ENCODE peak calls at places on chromosomes 1 and 21, in ten cellular contexts. One of them, this sample, is unnamed.
A peak's percentile ranks its signal among the peaks of the same experiment; 100 is the strongest.

GRCh38 chr1:9689971-9690381 is 38.4 kb downstream of the PIK3CD start:
- DNase-seq in colonic mucosa: peak; percentile 39
- DNase-seq in lung: no peak
- DNase-seq in neural progenitor cell: peak; percentile 80
- DNase-seq in SJCRH30: peak; percentile 45
- DNase-seq in endodermal cell: peak; percentile 85
- DNase-seq in MM.1S: no peak
- DNase-seq in cardiac muscle cell: peak; percentile 30
- DNase-seq in prostate gland: peak; percentile 15
- DNase-seq in effector memory CD4-positive, alpha-beta T cell: no peak
- DNase-seq in this sample: no peak

GRCh38 chr1:212428496-212428895 is 4.2 kb upstream of the NENF start:
- DNase-seq in prostate gland: no peak
- DNase-seq in neural progenitor cell: no peak
- DNase-seq in endodermal cell: no peak
- DNase-seq in MM.1S: no peak
- DNase-seq in effector memory CD4-positive, alpha-beta T cell: no peak
- DNase-seq in colonic mucosa: no peak
- DNase-seq in cardiac muscle cell: peak; percentile 16
- DNase-seq in lung: no peak
- DNase-seq in SJCRH30: no peak
- DNase-seq in this sample: no peak

GRCh38 chr1:161122967-161123366 is 5.1 kb downstream of the NIT1 start:
- DNase-seq in neural progenitor cell: no peak
- DNase-seq in lung: no peak
- DNase-seq in endodermal cell: no peak
- DNase-seq in prostate gland: no peak
- DNase-seq in SJCRH30: no peak
- DNase-seq in MM.1S: no peak
- DNase-seq in cardiac muscle cell: no peak
- DNase-seq in effector memory CD4-positive, alpha-beta T cell: no peak
- DNase-seq in colonic mucosa: no peak
- DNase-seq in this sample: no peak

GRCh38 chr21:30256100-30256499 is 26.6 kb downstream of the KRTAP24-1 start:
- DNase-seq in colonic mucosa: peak; percentile 58
- DNase-seq in MM.1S: no peak
- DNase-seq in endodermal cell: no peak
- DNase-seq in cardiac muscle cell: no peak
- DNase-seq in neural progenitor cell: no peak
- DNase-seq in prostate gland: peak; percentile 25
- DNase-seq in lung: no peak
- DNase-seq in effector memory CD4-positive, alpha-beta T cell: no peak
- DNase-seq in SJCRH30: no peak
- DNase-seq in this sample: no peak

GRCh38 chr1:94909486-94909885 is 17.4 kb downstream of the CNN3 start:
- DNase-seq in prostate gland: no peak
- DNase-seq in neural progenitor cell: peak; percentile 54
- DNase-seq in endodermal cell: peak; percentile 58
- DNase-seq in colonic mucosa: no peak
- DNase-seq in effector memory CD4-positive, alpha-beta T cell: no peak
- DNase-seq in lung: no peak
- DNase-seq in MM.1S: no peak
- DNase-seq in SJCRH30: peak; percentile 66
- DNase-seq in cardiac muscle cell: no peak
- DNase-seq in this sample: no peak

GRCh38 chr1:109864960-109865611 is 45.6 kb upstream of the CSF1 start:
- DNase-seq in endodermal cell: no peak
- DNase-seq in cardiac muscle cell: peak; percentile 93
- DNase-seq in MM.1S: no peak
- DNase-seq in neural progenitor cell: peak; percentile 16
- DNase-seq in lung: no peak
- DNase-seq in colonic mucosa: no peak
- DNase-seq in prostate gland: no peak
- DNase-seq in effector memory CD4-positive, alpha-beta T cell: no peak
- DNase-seq in SJCRH30: no peak
- DNase-seq in this sample: no peak

GRCh38 chr1:161099090-161099802 is 1.1 kb downstream of the KLHDC9 start:
- DNase-seq in prostate gland: no peak
- DNase-seq in endodermal cell: peak; percentile 31
- DNase-seq in cardiac muscle cell: no peak
- DNase-seq in neural progenitor cell: no peak
- DNase-seq in colonic mucosa: no peak
- DNase-seq in MM.1S: no peak
- DNase-seq in lung: no peak
- DNase-seq in SJCRH30: no peak
- DNase-seq in effector memory CD4-positive, alpha-beta T cell: no peak
- DNase-seq in this sample: no peak

GRCh38 chr1:168387781-168388760 is 107.4 kb downstream of the TBX19 start:
- DNase-seq in effector memory CD4-positive, alpha-beta T cell: no peak
- DNase-seq in prostate gland: no peak
- DNase-seq in colonic mucosa: no peak
- DNase-seq in endodermal cell: peak; percentile 55
- DNase-seq in SJCRH30: no peak
- DNase-seq in neural progenitor cell: no peak
- DNase-seq in MM.1S: peak; percentile 70
- DNase-seq in cardiac muscle cell: no peak
- DNase-seq in lung: no peak
- DNase-seq in this sample: no peak

GRCh38 chr21:46091631-46092025 is 6.3 kb upstream of the COL6A2 start:
- DNase-seq in prostate gland: no peak
- DNase-seq in SJCRH30: no peak
- DNase-seq in effector memory CD4-positive, alpha-beta T cell: no peak
- DNase-seq in MM.1S: no peak
- DNase-seq in endodermal cell: no peak
- DNase-seq in cardiac muscle cell: no peak
- DNase-seq in neural progenitor cell: no peak
- DNase-seq in colonic mucosa: no peak
- DNase-seq in lung: no peak
- DNase-seq in this sample: no peak

GRCh38 chr21:46092026-46092764 is 5.7 kb upstream of the COL6A2 start:
- DNase-seq in effector memory CD4-positive, alpha-beta T cell: no peak
- DNase-seq in cardiac muscle cell: peak; percentile 87
- DNase-seq in SJCRH30: no peak
- DNase-seq in MM.1S: no peak
- DNase-seq in prostate gland: no peak
- DNase-seq in lung: peak; percentile 39
- DNase-seq in endodermal cell: no peak
- DNase-seq in neural progenitor cell: no peak
- DNase-seq in colonic mucosa: peak; percentile 49
- DNase-seq in this sample: peak; percentile 79

GRCh38 chr21:46094401-46095105 is 3.4 kb upstream of the COL6A2 start:
- DNase-seq in colonic mucosa: no peak
- DNase-seq in lung: no peak
- DNase-seq in effector memory CD4-positive, alpha-beta T cell: no peak
- DNase-seq in cardiac muscle cell: no peak
- DNase-seq in prostate gland: no peak
- DNase-seq in SJCRH30: no peak
- DNase-seq in endodermal cell: no peak
- DNase-seq in neural progenitor cell: no peak
- DNase-seq in MM.1S: no peak
- DNase-seq in this sample: no peak

GRCh38 chr21:46093668-46094400 is 4.1 kb upstream of the COL6A2 start:
- DNase-seq in effector memory CD4-positive, alpha-beta T cell: no peak
- DNase-seq in cardiac muscle cell: no peak
- DNase-seq in lung: no peak
- DNase-seq in prostate gland: peak; percentile 2
- DNase-seq in endodermal cell: peak; percentile 50
- DNase-seq in SJCRH30: no peak
- DNase-seq in neural progenitor cell: no peak
- DNase-seq in colonic mucosa: no peak
- DNase-seq in MM.1S: no peak
- DNase-seq in this sample: no peak

DNA sequence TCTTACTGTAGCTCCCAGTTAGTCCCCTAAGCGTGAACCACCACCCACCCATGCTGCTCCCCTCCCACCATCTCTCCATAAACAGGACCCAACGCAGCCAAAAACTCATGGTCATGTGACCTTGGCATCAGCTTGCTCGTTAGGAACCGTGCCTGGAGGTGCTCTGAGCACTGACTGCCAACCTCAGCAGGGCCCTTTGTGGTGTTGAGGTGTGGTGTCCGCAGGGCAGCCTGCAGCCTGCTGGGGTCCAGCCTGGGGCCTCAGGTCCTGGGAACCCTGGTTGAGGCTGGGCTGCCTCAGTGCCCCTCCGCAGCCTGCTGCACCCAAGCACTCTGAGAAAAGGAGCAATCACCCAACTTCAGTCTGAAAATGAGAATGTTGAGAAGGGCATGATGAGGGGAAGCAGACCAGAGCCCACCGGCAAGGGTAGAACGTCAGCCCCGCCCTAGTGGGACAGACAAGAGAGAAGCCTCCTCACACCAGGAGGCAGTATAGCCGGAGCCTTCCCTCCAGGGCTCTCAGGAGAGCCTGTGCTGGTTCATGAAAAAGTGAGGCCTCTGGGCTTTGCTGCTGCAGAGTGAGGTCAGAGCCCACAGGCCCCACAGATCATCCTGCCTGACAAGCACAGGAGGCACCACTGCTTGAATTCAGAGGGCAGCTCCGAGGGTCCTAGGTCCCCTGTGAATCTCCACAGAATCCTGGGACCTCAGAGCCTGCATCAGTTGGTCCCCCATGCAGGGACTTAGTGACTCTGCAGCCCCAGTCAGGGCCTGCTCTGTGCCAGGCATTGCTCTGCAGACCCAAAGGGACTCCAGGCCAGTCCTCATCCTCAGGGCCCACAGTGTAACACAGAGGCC is 4.9 kb upstream of the COL6A2 start:
- DNase-seq in MM.1S: no peak
- DNase-seq in neural progenitor cell: no peak
- DNase-seq in endodermal cell: peak; percentile 37
- DNase-seq in effector memory CD4-positive, alpha-beta T cell: no peak
- DNase-seq in SJCRH30: no peak
- DNase-seq in colonic mucosa: no peak
- DNase-seq in lung: no peak
- DNase-seq in cardiac muscle cell: no peak
- DNase-seq in prostate gland: no peak
- DNase-seq in this sample: no peak
- H3K27ac ChIP-seq in MM.1S: no peak overlapping the region
- H3K27ac ChIP-seq in neural progenitor cell: no peak overlapping the region
- H3K27ac ChIP-seq in endodermal cell: no peak overlapping the region
- H3K27ac ChIP-seq in effector memory CD4-positive, alpha-beta T cell: no peak overlapping the region
- H3K27ac ChIP-seq in SJCRH30: no peak overlapping the region
- H3K27ac ChIP-seq in colonic mucosa: peak overlapping the region; percentile 78
- H3K27ac ChIP-seq in lung: peak overlapping the region; percentile 49
- H3K27ac ChIP-seq in cardiac muscle cell: no peak overlapping the region
- H3K27ac ChIP-seq in prostate gland: peak overlapping the region; percentile 64
- H3K27ac ChIP-seq in this sample: peak overlapping the region; percentile 91

DNA sequence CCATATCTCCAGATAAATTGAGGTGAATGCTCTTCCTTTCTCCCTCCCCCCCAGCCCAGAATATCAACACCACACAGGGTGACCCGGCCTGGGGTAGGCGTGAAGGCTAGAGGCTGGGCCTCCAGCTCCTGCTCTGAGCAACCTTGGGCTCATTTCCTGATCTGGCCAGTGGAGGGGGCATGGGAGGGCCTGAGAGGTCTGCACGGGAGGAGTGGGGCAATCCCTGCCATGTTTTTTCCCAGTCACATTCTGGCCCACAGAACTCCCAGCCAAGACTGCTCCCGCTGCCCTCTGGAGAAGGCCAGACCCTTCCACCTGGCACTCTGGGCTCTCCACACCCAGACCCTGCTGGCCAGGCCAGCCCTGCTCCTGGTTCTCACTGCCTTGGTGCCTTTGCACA is 3.9 kb downstream of the CLDN19 start:
- DNase-seq in prostate gland: no peak
- DNase-seq in SJCRH30: no peak
- DNase-seq in colonic mucosa: peak; percentile 73
- DNase-seq in cardiac muscle cell: peak; percentile 39
- DNase-seq in neural progenitor cell: peak; percentile 32
- DNase-seq in lung: no peak
- DNase-seq in endodermal cell: peak; percentile 87
- DNase-seq in MM.1S: no peak
- DNase-seq in effector memory CD4-positive, alpha-beta T cell: no peak
- DNase-seq in this sample: no peak
- H3K4me1 ChIP-seq in prostate gland: no peaks in the 10 kb centered on the region
- H3K4me1 ChIP-seq in SJCRH30: peaks cover 3% of the 10 kb centered on the region
- H3K4me1 ChIP-seq in colonic mucosa: no peaks in the 10 kb centered on the region
- H3K4me1 ChIP-seq in cardiac muscle cell: peaks cover 14% of the 10 kb centered on the region
- H3K4me1 ChIP-seq in neural progenitor cell: peaks cover 18% of the 10 kb centered on the region
- H3K4me1 ChIP-seq in lung: no peaks in the 10 kb centered on the region
- H3K4me1 ChIP-seq in endodermal cell: peaks cover 6% of the 10 kb centered on the region
- H3K4me1 ChIP-seq in MM.1S: no peaks in the 10 kb centered on the region
- H3K4me1 ChIP-seq in effector memory CD4-positive, alpha-beta T cell: no peaks in the 10 kb centered on the region
- H3K4me1 ChIP-seq in this sample: no peaks in the 10 kb centered on the region

DNA sequence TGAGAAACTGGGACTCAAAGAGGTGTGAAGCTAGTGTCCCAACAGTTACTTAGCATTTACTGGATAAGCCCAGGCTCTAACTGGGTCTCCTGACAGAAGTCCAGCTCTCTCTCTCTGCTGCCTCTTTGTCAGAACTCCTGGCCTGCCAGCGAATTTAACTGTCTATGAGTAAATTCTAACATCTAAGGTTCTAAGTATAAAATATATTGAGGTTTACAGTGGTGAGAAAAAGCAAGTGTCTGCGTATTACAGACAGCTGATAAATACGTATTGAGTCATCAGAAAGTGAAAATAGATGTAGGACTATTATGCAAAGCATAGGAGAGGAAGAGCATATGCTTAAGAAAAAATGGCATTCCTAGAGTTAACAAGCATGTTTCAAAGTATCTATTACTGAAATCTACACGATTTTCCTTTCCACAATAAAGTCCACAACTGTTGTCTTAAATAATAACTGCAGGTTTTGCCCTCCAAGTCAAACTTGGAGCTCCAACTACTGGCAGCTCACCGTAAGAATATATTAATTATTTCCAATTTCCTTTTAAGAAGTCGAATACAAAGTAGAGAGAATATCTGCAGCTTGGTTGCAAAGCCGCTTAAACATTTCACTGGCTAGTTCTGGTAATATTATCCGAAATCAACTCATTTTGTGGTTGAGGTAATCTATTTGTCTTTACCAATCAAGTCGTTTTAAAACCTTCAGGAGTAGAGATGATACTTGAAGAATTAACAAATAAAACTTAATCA is 1.4 kb upstream of the RGS2 start:
- DNase-seq in prostate gland: no peak
- DNase-seq in neural progenitor cell: no peak
- DNase-seq in SJCRH30: no peak
- DNase-seq in MM.1S: no peak
- DNase-seq in lung: no peak
- DNase-seq in effector memory CD4-positive, alpha-beta T cell: no peak
- DNase-seq in cardiac muscle cell: peak; percentile 57
- DNase-seq in endodermal cell: no peak
- DNase-seq in colonic mucosa: no peak
- DNase-seq in this sample: no peak
- H3K27ac ChIP-seq in prostate gland: peak overlapping the region; percentile 86
- H3K27ac ChIP-seq in neural progenitor cell: no peak overlapping the region
- H3K27ac ChIP-seq in SJCRH30: peak overlapping the region; percentile 70
- H3K27ac ChIP-seq in MM.1S: peak overlapping the region; percentile 89
- H3K27ac ChIP-seq in lung: peak overlapping the region; percentile 83
- H3K27ac ChIP-seq in effector memory CD4-positive, alpha-beta T cell: peak overlapping the region; percentile 82
- H3K27ac ChIP-seq in cardiac muscle cell: no peak overlapping the region
- H3K27ac ChIP-seq in endodermal cell: no peak overlapping the region
- H3K27ac ChIP-seq in colonic mucosa: peak overlapping the region; percentile 88
- H3K27ac ChIP-seq in this sample: peak overlapping the region; percentile 24

DNA sequence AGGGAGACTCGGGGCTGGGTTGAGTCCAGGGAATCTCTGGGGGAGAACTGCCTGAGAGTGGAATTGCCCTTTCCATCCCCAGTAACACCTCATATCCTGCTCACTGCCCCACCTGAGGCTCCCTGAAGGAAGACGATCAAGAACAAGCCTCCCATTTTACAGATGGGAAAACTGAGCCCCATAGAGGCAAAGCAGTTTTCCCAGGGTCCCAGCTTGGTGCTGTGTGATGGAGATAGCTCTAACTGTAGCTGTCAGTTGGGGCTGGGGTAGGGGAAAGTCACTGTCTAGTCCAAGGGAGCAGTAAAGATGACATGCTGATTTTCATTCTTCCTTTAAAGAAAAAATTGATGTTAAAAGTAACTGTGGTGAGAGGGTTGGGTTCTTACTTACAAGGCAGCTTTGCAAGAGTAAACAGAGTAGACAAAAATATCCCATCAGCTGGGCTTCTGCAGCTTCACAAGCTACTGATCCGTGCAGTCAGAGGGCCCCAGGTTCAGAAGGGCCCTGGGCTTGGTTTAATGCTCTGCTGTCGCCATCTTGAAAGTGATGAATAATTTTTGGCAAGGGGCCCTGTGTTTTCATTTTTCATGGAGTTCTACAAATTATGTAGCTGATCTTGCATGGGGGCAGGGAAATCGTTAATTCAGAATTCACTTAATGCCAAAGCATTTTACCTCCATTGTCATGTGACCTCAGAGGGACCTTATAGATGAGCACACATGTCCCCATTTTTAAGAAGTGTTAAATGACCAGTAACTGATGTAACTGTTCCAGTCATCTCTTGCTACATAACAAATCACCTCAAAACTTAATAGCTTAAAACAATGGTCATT is 17.6 kb upstream of the TNFRSF1B start:
- DNase-seq in effector memory CD4-positive, alpha-beta T cell: no peak
- DNase-seq in cardiac muscle cell: no peak
- DNase-seq in prostate gland: no peak
- DNase-seq in SJCRH30: no peak
- DNase-seq in endodermal cell: no peak
- DNase-seq in neural progenitor cell: no peak
- DNase-seq in MM.1S: no peak
- DNase-seq in lung: no peak
- DNase-seq in colonic mucosa: no peak
- DNase-seq in this sample: no peak
- H3K4me1 ChIP-seq in effector memory CD4-positive, alpha-beta T cell: peaks cover 83% of the 10 kb centered on the region
- H3K4me1 ChIP-seq in cardiac muscle cell: no peaks in the 10 kb centered on the region
- H3K4me1 ChIP-seq in prostate gland: no peaks in the 10 kb centered on the region
- H3K4me1 ChIP-seq in SJCRH30: peaks cover 6% of the 10 kb centered on the region
- H3K4me1 ChIP-seq in endodermal cell: no peaks in the 10 kb centered on the region
- H3K4me1 ChIP-seq in neural progenitor cell: peaks cover 6% of the 10 kb centered on the region
- H3K4me1 ChIP-seq in MM.1S: peaks cover 12% of the 10 kb centered on the region
- H3K4me1 ChIP-seq in lung: no peaks in the 10 kb centered on the region
- H3K4me1 ChIP-seq in colonic mucosa: peaks cover 28% of the 10 kb centered on the region
- H3K4me1 ChIP-seq in this sample: peaks cover 12% of the 10 kb centered on the region